ENCODE peak calls at places on chromosomes 11 and 22, in five cellular contexts. J is HepG2, K is HCT116, Z is K562, X is SK-N-SH. B is an unnamed sample. For H3K9me3, the result is how much of the 10 kb centered on the place peaks cover.

GRCh38 chr11:811446-812245 is 1.9 kb downstream of the RPLP2 start:
- DNase-seq in J (no peak), K (no peak), Z (peak), X (no peak), B (no peak)

GRCh38 chr11:45097721-45098493 is 48.5 kb upstream of the PRDM11 start:
- DNase-seq in J (no peak), K (no peak), Z (peak), X (peak), B (no peak)

GRCh38 chr11:63945482-63946163 is 6.8 kb downstream of the NAA40 start:
- DNase-seq in J (peak), K (peak), Z (peak), X (peak), B (no peak)

GRCh38 chr22:44622685-44623084 is 79.3 kb upstream of the PRR5 start:
- DNase-seq in J (no peak), K (no peak), Z (no peak), X (no peak), B (no peak)

GRCh38 chr11:15276616-15277015 is 161.9 kb downstream of the INSC start:
- DNase-seq in J (no peak), K (peak), Z (peak), X (peak), B (no peak)

GRCh38 chr11:65894034-65894591 is 3.6 kb downstream of the CCDC85B start:
- DNase-seq in J (no peak), K (no peak), Z (no peak), X (no peak), B (no peak)

GRCh38 chr11:115197433-115197832 is 306.8 kb downstream of the CADM1 start:
- DNase-seq in J (no peak), K (no peak), Z (no peak), X (no peak), B (no peak)

GRCh38 chr11:68584097-68584496 is 100.2 kb upstream of the GAL start:
- DNase-seq in J (peak), K (no peak), Z (peak), X (peak), B (no peak)

GRCh38 chr11:88886796-88887195 is 179.0 kb downstream of the GRM5 start:
- DNase-seq in J (peak), K (peak), Z (peak), X (peak), B (peak)

GRCh38 chr11:130181295-130182272 is 22.0 kb downstream of the ST14 start:
- DNase-seq in J (peak), K (no peak), Z (no peak), X (no peak), B (no peak)

GRCh38 chr22:31871475-31871874 is 72.9 kb upstream of the YWHAH start:
- DNase-seq in J (no peak), K (no peak), Z (no peak), X (no peak), B (no peak)

GRCh38 chr22:31872209-31872608 is 72.1 kb upstream of the YWHAH start:
- DNase-seq in J (peak), K (no peak), Z (peak), X (peak), B (no peak)

GRCh38 chr22:31874821-31875220 is 69.5 kb upstream of the YWHAH start:
- DNase-seq in J (no peak), K (no peak), Z (no peak), X (no peak), B (no peak)

GRCh38 chr22:31867386-31868153 is 76.8 kb upstream of the YWHAH start:
- DNase-seq in J (no peak), K (no peak), Z (peak), X (no peak), B (no peak)

GRCh38 chr22:31870890-31871289 is 73.4 kb upstream of the YWHAH start:
- DNase-seq in J (no peak), K (no peak), Z (no peak), X (no peak), B (no peak)
- H3K9me3 ChIP-seq in J (under half), K (under half), Z (under half), X (under half), B (under half)

DNA sequence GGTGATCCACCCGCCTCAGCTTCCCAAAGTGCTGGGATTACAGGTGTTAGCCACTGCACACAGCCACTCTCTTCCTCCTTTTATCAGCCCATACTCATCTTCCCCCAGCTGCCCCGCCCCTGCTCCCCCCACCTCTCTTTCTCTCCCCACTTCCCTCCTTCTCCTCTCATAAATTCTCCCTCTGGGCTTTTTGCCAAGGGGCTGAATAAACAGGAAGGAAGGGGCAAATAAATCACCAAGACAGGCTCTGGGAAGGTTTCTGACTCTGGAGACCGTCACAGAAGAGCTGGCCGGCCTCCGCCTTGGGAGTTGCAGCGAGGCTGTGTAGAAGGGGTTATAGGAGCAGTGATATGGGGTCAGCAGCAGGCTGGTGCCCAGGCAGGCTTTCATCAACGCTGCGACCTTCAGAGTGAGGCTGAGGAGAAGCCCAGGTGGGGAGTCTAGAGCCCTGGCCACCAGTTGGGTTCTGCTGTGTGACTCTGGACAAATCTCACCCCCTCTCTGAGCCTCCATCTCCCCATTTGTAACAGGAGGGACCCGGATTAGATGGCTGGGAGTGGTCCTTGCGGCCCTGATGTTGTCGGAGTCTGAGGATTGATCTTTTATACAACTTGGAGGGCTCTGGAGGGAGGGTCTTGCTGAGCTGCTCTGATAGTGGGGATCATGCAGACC is 62.6 kb upstream of the RASD2 start:
- DNase-seq in J (no peak), K (peak), Z (peak), X (peak), B (no peak)
- TF ChIP-seq ZBTB33 in J (no peak), K (no peak), Z (no peak), X (no peak), B (no peak)

DNA sequence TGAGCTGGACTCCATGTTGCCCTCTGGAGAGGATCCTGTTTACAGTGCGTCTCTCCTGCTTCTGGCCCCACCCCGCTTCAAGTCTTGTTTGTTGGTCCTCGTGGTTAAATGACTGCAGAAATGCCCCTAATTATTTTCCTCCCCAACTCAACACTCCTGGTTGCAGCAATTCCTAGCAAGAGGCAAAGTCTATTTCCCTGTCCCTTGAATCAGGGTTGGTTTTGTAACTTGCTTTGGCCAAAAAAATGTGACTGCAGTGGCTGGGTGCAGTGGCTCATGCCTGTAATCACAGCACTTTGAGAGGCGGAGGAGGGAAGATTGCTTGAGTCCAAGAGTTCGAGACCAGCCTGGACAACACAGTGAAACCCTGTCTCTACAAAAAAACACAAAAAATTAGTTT is 41.0 kb upstream of the FGF3 start:
- DNase-seq in J (no peak), K (no peak), Z (no peak), X (no peak), B (no peak)
- H3K9me3 ChIP-seq in J (under half), K (under half), Z (under half), X (under half), B (under half)

GRCh38 chr11:81444306-81444705 is 1289.4 kb downstream of the FAM181B start:
- DNase-seq in J (no peak), K (no peak), Z (no peak), X (no peak), B (no peak)

GRCh38 chr11:81449588-81450155 is 1284.0 kb downstream of the FAM181B start:
- DNase-seq in J (no peak), K (no peak), Z (no peak), X (no peak), B (no peak)
- TF ChIP-seq ZBTB33 in J (no peak), K (no peak), Z (no peak), X (no peak), B (no peak)

GRCh38 chr11:90737328-90738050 is 514.6 kb upstream of the CHORDC1 start:
- DNase-seq in J (peak), K (no peak), Z (no peak), X (no peak), B (no peak)
- H3K9me3 ChIP-seq in J (under half), K (under half), Z (under half), X (under half), B (under half)

DNA sequence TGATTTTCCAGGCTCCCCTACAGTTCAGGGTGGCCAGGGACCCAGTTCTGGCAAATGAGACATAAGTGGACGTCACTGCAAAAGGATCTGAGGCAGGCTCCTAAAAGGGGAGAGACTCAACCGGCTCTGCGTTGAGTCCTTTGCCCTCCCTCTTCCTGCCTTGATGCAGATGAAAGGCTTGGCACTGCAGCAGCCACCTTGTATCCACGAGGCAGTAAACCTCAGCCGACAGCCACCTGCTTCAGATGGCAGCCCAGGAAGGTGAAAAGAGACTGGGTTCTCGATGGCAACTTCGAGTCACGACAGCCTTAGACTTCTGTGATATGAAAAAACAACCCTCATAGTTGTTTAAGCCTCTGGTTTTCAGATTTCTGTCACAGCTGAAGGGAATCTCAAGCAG is 14.7 kb upstream of the TREH start:
- DNase-seq in J (no peak), K (no peak), Z (no peak), X (no peak), B (no peak)
- TF ChIP-seq ZBTB33 in J (no peak), K (no peak), Z (no peak), X (no peak), B (no peak)

DNA sequence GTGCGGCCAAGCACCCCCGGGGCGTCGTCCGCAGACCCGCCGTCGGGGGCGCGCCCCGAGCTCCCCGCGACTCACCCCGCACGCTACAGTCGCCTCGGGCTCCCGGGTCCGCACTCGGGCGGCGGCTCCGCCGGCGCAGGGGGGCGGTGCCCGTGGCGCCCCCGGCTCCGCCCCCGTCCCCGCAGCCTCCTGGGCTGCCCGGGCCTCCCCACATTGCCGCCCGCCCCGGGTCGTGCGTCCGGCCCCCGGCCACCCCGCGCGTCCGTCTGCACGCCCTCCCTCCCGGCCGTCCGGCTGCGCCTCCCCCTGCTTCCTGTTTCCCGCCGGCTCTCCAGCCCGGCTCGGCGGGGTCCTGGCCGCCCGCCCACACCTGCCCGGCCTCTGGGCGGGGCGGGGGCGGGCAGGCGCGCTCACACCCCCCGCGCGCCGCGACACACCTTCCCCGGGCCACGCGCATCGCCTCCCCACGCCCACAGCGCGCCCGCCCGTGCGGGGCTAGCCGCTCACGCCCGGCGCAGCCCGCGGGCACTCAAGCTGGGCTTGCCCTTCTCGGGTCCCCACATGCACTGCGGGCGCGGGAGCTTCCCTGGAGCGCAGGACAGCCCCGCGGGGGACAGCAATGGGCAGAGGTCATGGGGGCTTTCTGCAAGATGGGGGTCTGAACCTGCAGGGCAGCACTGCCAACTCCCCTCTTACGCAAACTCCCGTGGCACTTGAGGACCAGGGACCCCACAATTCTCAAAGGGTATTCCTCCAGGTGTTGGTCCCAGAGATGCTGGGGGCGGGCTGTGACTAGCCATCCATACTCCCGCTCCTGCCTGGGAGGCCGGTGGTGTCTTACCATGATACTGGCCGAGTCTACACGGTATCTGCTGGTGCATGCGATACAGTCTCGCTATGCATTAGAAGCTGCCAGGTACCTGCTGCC is at the start of gene CARD10:
- DNase-seq in J (no peak), K (no peak), Z (peak), X (peak), B (no peak)
- H3K9me3 ChIP-seq in J (under half), K (under half), Z (under half), X (under half), B (under half)

DNA sequence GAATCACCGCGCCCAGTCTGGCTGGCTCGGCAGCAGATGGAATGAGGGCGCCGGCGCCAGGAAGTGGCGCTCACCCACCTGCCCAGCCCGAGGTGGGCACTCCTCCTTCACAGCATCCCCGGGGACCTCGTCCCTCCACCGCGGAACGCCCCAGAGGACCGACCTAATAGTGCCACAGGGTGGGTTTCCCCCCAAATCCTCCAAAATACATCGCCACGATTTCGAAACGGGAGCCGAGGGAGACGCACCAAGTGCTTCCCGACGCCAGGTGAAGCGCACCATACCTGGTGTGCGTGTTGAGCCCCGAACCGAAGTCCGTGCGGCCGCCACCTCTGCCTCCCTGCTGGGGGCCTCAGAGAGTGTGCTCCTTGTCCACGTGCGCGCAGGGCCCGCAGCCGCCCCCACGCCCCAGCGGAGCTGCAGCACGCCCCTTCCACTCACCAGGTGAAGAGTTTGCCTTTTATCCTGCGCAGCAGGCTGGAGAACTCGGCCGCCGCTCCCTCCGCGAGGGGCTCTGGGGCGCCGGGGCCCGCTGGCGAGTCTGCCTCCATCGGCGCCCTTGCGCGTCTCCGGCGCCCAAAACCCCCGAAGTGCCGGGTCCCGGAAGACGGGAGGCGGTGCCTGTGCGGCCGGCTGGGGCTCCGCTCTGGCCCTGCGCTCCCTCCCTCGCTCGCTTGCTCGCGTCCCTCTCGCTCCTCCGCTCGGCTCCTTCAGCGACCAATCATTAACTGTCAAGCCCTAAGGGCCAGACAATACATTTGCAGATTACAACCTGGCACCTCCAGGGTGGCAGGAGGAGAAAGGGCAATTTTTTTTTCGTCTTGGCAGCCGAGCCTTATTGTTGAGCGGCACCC is at the start of gene SLC35F2:
- DNase-seq in J (peak), K (peak), Z (peak), X (peak), B (peak)
- TF ChIP-seq ZBTB33 in J (no peak), K (no peak), Z (peak), X (no peak), B (no peak)

GRCh38 chr11:70854201-70854600 is 398.2 kb downstream of the SHANK2 start:
- DNase-seq in J (no peak), K (no peak), Z (no peak), X (no peak), B (no peak)

GRCh38 chr11:70849031-70849430 is 403.3 kb downstream of the SHANK2 start:
- DNase-seq in J (no peak), K (no peak), Z (no peak), X (no peak), B (no peak)

GRCh38 chr11:70853103-70853830 is 399.1 kb downstream of the SHANK2 start:
- DNase-seq in J (no peak), K (no peak), Z (no peak), X (no peak), B (no peak)

GRCh38 chr11:70851907-70852306 is 400.5 kb downstream of the SHANK2 start:
- DNase-seq in J (no peak), K (no peak), Z (no peak), X (no peak), B (no peak)

GRCh38 chr11:70851308-70851707 is 401.1 kb downstream of the SHANK2 start:
- DNase-seq in J (no peak), K (no peak), Z (no peak), X (no peak), B (no peak)
- H3K9me3 ChIP-seq in J (under half), K (under half), Z (under half), X (under half), B (under half)

B was measured in GM12878.